ENCODE peak calls at places on chromosomes 16 and 17, in seven cellular contexts. F is GM12892, I is prostate gland, U is ovary, Y is upper lobe of left lung, D is heart left ventricle, C is H54. V is an unnamed sample.

GRCh38 chr17:64920026-64920418 is 744 bp upstream of the LRRC37A3 start:
- DNase-seq in F (no peak), I (no peak), U (no peak), Y (no peak), D (peak; percentile 39), C (no peak), V (no peak)

GRCh38 chr16:54930034-54930938 is at the start of gene IRX5:
- DNase-seq in F (peak; percentile 21), I (peak; percentile 96), U (peak; percentile 91), Y (peak; percentile 91), D (peak; percentile 93), C (peak; percentile 96), V (peak; percentile 86)

GRCh38 chr16:74064120-74064735 is 232.4 kb upstream of the PSMD7 start:
- DNase-seq in F (no peak), I (no peak), U (no peak), Y (no peak), D (no peak), C (no peak), V (no peak)

GRCh38 chr17:2085648-2085949 is 30.7 kb downstream of the HIC1 start:
- DNase-seq in F (no peak), I (no peak), U (peak; percentile 72), Y (no peak), D (peak; percentile 75), C (no peak), V (no peak)

GRCh38 chr17:71217769-71218168 is 903.1 kb upstream of the SOX9 start:
- DNase-seq in F (no peak), I (no peak), U (no peak), Y (no peak), D (no peak), C (no peak), V (no peak)

GRCh38 chr17:75629157-75629556 is 4.1 kb upstream of the SMIM5 start:
- DNase-seq in F (no peak), I (no peak), U (no peak), Y (no peak), D (no peak), C (no peak), V (no peak)

GRCh38 chr17:3030096-3030495 is 33.3 kb downstream of the OR1D5 start:
- DNase-seq in F (no peak), I (no peak), U (no peak), Y (peak; percentile 2), D (peak; percentile 38), C (peak; percentile 57), V (no peak)

GRCh38 chr16:88103011-88103410 is 151.8 kb downstream of the BANP start:
- DNase-seq in F (no peak), I (no peak), U (peak; percentile 14), Y (no peak), D (no peak), C (no peak), V (no peak)

GRCh38 chr16:12523002-12523401 is 280.7 kb downstream of the CPPED1 start:
- DNase-seq in F (no peak), I (no peak), U (no peak), Y (no peak), D (no peak), C (no peak), V (no peak)

GRCh38 chr17:83152745-83153611 is 73.6 kb downstream of the METRNL start:
- DNase-seq in F (no peak), I (no peak), U (no peak), Y (peak; percentile 53), D (peak; percentile 80), C (no peak), V (no peak)

GRCh38 chr17:77287432-77288068 is 146.8 kb downstream of the SEC14L1 start:
- DNase-seq in F (no peak), I (peak; percentile 87), U (no peak), Y (no peak), D (peak; percentile 70), C (peak; percentile 92), V (no peak)
- TF ChIP-seq POLR2A in F (no peak), I (peak; percentile 47), U (no peak), Y (no peak), D (no peak), C (peak; percentile 81), V (no peak)

DNA sequence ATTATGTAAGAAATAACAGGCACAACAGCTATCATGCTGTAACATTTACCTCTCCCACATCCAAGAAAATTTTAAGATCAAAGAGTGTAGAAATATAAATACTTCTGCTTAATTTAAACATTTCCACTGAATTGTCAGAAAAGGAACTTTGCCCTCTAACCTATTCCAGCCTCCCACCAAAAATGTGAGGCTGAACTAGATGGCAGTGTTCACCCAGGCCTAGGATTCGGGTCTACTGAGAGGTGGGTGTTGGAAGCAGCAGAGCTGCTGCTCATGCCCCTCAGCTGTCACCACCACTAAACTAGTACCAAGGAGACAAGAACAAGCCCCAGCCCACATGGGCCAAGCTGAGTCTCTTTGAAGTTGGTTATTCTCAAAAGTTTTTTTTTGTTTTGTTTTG is 11.3 kb downstream of the CIAPIN1 start:
- DNase-seq in F (no peak), I (no peak), U (no peak), Y (no peak), D (no peak), C (no peak), V (no peak)
- TF ChIP-seq POLR2A in F (no peak), I (no peak), U (no peak), Y (no peak), D (no peak), C (no peak), V (no peak)

GRCh38 chr17:46193246-46193625 is at the start of gene KANSL1:
- DNase-seq in F (peak; percentile 85), I (peak; percentile 78), U (peak; percentile 88), Y (peak; percentile 86), D (peak; percentile 94), C (peak; percentile 94), V (peak; percentile 95)

GRCh38 chr17:46195217-46195855 is 2.1 kb upstream of the KANSL1 start:
- DNase-seq in F (no peak), I (no peak), U (no peak), Y (no peak), D (peak; percentile 23), C (no peak), V (no peak)

GRCh38 chr17:46192484-46193245 is 564 bp downstream of the KANSL1 start:
- DNase-seq in F (peak; percentile 66), I (peak; percentile 59), U (peak; percentile 71), Y (peak; percentile 65), D (peak; percentile 86), C (peak; percentile 46), V (peak; percentile 91)

GRCh38 chr17:46194393-46195216 is 1.4 kb upstream of the KANSL1 start:
- DNase-seq in F (no peak), I (no peak), U (no peak), Y (no peak), D (no peak), C (no peak), V (peak; percentile 78)

DNA sequence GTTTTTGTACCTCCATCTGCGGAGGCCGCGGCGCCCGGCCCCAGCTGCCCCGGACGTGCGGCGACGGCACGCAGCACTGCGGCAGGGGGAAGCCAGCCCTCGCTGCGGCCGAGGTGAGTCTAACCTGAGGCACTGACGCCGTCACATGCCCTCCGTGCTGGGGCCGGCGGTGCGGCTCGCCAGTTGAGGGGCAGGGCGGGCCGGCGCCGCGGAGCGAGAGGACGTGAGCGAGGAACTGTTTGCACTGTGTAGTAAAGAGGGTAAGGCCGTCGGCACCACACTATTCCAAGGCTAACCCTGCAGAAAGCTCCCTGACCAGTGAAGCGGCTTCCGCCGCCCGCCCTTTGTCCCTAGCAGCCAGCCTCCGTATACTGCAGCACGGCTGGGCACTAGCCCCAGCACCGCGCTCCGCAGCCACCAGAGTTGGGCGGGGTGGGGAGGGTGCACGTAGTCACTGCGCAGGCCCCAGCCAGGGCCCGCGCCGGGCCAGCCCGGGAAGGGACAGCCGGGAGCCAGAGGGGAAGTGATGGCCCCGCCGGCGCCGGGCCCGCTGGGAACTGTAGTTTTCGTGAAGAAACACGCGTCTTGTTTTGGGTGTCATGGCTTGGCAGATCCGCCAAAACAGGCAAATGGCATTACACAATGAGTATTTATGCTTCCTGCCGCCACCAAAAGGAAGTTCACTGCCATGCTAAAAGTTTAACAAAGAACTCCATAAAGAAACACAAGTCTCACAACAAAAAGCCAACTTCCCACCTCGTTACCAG is 580 bp upstream of the KANSL1 start:
- DNase-seq in F (peak; percentile 83), I (peak; percentile 93), U (peak; percentile 95), Y (peak; percentile 96), D (peak; percentile 99), C (peak; percentile 99), V (peak; percentile 98)
- TF ChIP-seq POLR2A in F (peak; percentile 80), I (peak; percentile 80), U (no peak), Y (no peak), D (peak; percentile 82), C (peak; percentile 92), V (peak; percentile 89)

GRCh38 chr16:533391-534088 is 6.0 kb downstream of the CAPN15 start:
- DNase-seq in F (no peak), I (no peak), U (no peak), Y (no peak), D (no peak), C (no peak), V (no peak)
- TF ChIP-seq POLR2A in F (no peak), I (no peak), U (no peak), Y (no peak), D (no peak), C (no peak), V (no peak)

DNA sequence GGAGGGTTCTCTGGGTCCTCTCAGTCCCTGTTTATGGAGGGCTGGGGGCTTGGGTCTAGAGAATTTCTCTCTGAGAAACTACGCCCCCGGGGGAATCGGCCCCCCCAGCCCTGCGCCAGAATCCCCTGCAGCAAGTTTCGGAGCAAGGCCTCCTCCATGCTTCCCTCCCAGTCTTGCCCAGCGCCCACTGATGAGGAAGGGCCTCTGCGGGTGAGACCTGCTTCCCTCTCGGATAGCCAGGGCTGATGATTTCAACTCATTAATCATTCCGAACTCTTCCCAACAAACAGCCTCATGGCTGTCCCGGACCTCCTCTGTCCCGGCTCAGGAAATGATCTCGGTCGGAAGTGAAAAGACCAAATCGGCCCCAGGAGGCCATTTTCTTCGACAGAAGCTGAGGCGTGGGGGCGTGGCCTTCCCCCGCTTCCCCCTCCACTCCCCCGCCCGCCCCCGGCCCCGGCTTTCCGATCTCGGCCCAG is 1.1 kb upstream of the HEXIM1 start:
- DNase-seq in F (peak; percentile 58), I (no peak), U (peak; percentile 65), Y (no peak), D (peak; percentile 89), C (no peak), V (peak; percentile 92)
- TF ChIP-seq POLR2A in F (peak; percentile 84), I (no peak), U (no peak), Y (no peak), D (no peak), C (no peak), V (peak; percentile 20)

DNA sequence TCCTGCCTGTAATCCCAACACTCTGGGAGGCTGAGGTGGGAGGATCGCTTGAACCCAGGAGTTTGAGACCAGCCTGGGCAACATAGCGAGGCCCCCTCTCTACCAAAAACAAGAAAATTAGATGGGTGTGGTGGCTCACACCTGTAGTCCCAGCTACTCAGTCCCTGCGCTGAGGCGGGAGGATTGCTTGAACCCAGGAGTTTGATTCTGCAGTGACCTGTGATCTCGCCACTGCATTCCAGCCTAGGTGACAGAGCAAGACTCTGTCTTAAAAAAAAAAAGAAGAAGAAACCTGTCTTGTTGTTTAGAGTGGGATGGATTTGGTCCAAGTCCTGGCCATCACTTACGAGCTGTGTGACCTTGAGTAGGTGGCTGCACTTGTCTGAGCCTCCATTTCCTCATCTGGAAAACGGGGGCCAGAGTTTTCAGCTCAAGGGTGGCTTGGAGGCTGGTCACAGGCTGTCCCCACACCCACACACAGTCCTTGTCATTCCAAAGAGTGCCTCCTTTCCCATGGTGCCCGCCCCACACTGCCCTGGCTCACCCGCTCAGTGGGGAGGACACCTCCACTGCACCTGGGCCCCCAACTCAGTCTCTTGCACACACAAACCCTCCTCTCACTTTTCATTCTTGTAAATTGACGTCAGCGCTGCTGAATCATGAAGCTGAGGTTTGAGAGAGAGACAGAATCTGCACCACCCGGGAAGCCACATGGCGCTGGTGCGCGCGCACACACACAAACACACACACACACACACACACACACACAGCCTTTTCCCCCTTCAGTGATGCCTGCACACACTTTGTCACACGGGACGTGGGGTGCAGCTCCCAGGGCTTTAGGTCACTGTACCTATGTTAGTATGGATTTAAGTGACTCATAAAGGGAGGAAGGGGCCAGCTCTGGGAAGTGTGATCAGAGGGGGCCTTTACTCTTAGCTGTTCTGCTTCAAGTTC is 4.2 kb downstream of the SOCS1 start:
- DNase-seq in F (no peak), I (no peak), U (peak; percentile 32), Y (peak; percentile 58), D (no peak), C (no peak), V (no peak)
- TF ChIP-seq POLR2A in F (peak; percentile 66), I (no peak), U (no peak), Y (no peak), D (no peak), C (no peak), V (peak; percentile 60)